ENCODE peak calls at places on chromosomes 2 and 18, in four cellular contexts. K, E, S and U are unnamed samples.

GRCh38 chr2:9408641-9409151 is 14.6 kb downstream of the ITGB1BP1 start:
- DNase-seq in E (no peak), K (no peak), S (peak; percentile 87), U (peak; percentile 45)

GRCh38 chr2:74552914-74553811 is 579 bp downstream of the LOXL3 start:
- DNase-seq in S (no peak), K (no peak), E (peak; percentile 28), U (no peak)

GRCh38 chr2:50346586-50347351 is 685.2 kb downstream of the NRXN1 start:
- DNase-seq in S (no peak), K (no peak), E (no peak), U (no peak)

GRCh38 chr2:168348076-168348475 is 100.7 kb upstream of the STK39 start:
- DNase-seq in K (no peak), S (no peak), E (no peak), U (no peak)

GRCh38 chr2:56088411-56088810 is 95.4 kb upstream of the CCDC85A start:
- DNase-seq in K (no peak), E (no peak), S (no peak), U (no peak)

GRCh38 chr2:24489942-24490673 is 946 bp upstream of the NCOA1 start:
- DNase-seq in S (peak; percentile 30), E (peak; percentile 28), K (no peak), U (no peak)

GRCh38 chr2:61432990-61433389 is 37.9 kb downstream of the USP34 start:
- DNase-seq in S (no peak), K (no peak), E (no peak), U (no peak)

GRCh38 chr2:228268756-228269155 is 87.3 kb upstream of the SPHKAP start:
- DNase-seq in S (no peak), K (no peak), E (no peak), U (no peak)

GRCh38 chr2:236972491-236973379 is 113.0 kb upstream of the COPS8 start:
- DNase-seq in S (peak; percentile 85), E (peak; percentile 38), K (peak; percentile 91), U (peak; percentile 74)

GRCh38 chr2:127707890-127708648 is 6.8 kb downstream of the SFT2D3 start:
- DNase-seq in E (no peak), K (no peak), S (peak; percentile 12), U (no peak)

GRCh38 chr2:120594856-120595685 is 140.6 kb upstream of the GLI2 start:
- DNase-seq in E (no peak), K (peak; percentile 32), S (peak; percentile 54), U (no peak)

GRCh38 chr2:159228006-159228655 is 58.4 kb downstream of the WDSUB1 start:
- DNase-seq in S (no peak), E (no peak), K (no peak), U (no peak)

GRCh38 chr18:58041633-58042032 is 2.4 kb upstream of the NEDD4L start:
- DNase-seq in K (no peak), S (no peak), E (no peak), U (no peak)

GRCh38 chr2:60553992-60554648 is 666 bp upstream of the BCL11A start:
- DNase-seq in S (peak; percentile 55), K (peak; percentile 52), E (peak; percentile 62), U (no peak)

GRCh38 chr2:216348909-216349308 is 23.4 kb downstream of the MARCHF4 start:
- DNase-seq in E (no peak), S (peak; percentile 93), K (no peak), U (no peak)

GRCh38 chr2:27996156-27996920 is 105.8 kb downstream of the BABAM2 start:
- DNase-seq in E (no peak), K (no peak), S (no peak), U (no peak)

GRCh38 chr2:27807476-27807875 is 36.0 kb downstream of the MRPL33 start:
- DNase-seq in K (no peak), S (peak; percentile 35), E (no peak), U (no peak)

GRCh38 chr2:71561441-71562267 is 108.3 kb downstream of the DYSF start:
- DNase-seq in S (no peak), K (peak; percentile 39), E (no peak), U (no peak)

GRCh38 chr2:66421618-66422017 is 13.3 kb upstream of the MEIS1 start:
- DNase-seq in S (no peak), K (no peak), E (no peak), U (no peak)

GRCh38 chr18:61400714-61401113 is 67.5 kb downstream of the CDH20 start:
- DNase-seq in E (no peak), S (peak; percentile 21), K (no peak), U (no peak)

GRCh38 chr2:172119089-172119488 is 16.4 kb upstream of the DLX2 start:
- DNase-seq in K (no peak), E (no peak), S (peak; percentile 87), U (no peak)

GRCh38 chr2:209473930-209474419 is 50.1 kb downstream of the MAP2 start:
- DNase-seq in S (peak; percentile 88), E (no peak), K (no peak), U (no peak)

GRCh38 chr2:95530734-95531133 is 46.2 kb upstream of the TRIM43B start:
- DNase-seq in E (no peak), S (no peak), K (no peak), U (no peak)

GRCh38 chr18:22188551-22189267 is 19.3 kb downstream of the GATA6 start:
- DNase-seq in K (no peak), E (no peak), S (no peak), U (no peak)
- H3K4me1 ChIP-seq in K (no peaks in the 10 kb centered on the region), E (peaks cover 74% of the 10 kb centered on the region), S (peaks cover 11% of the 10 kb centered on the region), U (peaks cover 25% of the 10 kb centered on the region)

DNA sequence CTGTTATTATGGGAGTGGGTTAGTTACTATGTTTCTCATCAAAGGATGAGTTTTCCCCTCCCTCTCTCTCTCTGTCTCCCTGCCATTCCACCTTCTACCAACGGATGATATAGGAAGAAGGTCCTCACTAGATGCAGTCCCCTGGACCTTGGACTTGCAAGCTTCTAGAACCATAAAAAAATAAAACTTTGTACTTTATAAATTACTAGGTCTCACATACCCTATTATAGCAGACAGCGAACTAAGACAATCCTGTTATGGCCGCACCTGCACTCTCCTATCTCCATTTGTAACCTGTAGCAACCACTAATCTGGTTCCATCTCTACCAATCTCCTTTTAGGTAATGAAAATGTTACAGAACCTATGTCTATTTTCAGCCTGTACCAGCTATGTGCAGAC is 564.9 kb downstream of the CNTNAP5 start:
- DNase-seq in K (no peak), S (no peak), E (no peak), U (no peak)
- H3K4me3 ChIP-seq in K (no peak overlapping the region), S (no peak overlapping the region), E (no peak overlapping the region), U (no peak overlapping the region)

DNA sequence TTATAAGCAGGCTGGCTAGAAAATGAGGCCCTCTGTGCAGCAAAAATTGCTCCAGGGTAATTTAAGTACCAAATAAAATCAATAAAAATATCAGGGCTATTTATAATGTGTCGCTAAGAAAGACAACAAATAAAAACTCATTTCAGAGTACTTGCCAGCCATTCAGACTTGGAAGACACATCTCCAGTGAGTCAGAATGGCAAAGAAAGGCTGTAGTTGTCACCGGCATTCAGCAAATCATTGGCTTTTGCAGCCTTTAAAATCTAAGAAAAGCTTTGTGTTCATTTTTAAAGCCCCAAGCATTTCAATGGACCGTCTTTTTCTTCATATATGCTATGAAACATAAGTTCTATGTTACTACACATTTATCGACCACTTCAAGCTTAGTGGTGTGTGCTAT is 141.1 kb upstream of the HNMT start:
- DNase-seq in E (no peak), S (no peak), K (no peak), U (no peak)
- TF ChIP-seq CTCF in E (no peak), S (no peak), K (no peak), U (no peak)

GRCh38 chr2:30404354-30405265 is 42.4 kb upstream of the LCLAT1 start:
- DNase-seq in K (no peak), E (no peak), S (no peak), U (no peak)
- H3K4me1 ChIP-seq in K (peaks cover 7% of the 10 kb centered on the region), E (no peaks in the 10 kb centered on the region), S (no peaks in the 10 kb centered on the region), U (peaks cover 38% of the 10 kb centered on the region)